ENCODE peak calls at places on chromosomes 12 and 14, in eight cellular contexts. U is uterus; T is AG08396; J is esophagus squamous epithelium; C is activated CD4-positive, alpha-beta T cell treated with anti-CD3 and anti-CD28 coated beads, Interleukin-2, amount 10 ng/mL, durations not matched to agents 7 days and 5 days; Z is COR-L47; L is A549; K is T follicular helper cell. M is an unnamed sample.

GRCh38 chr12:107844312-107844921 is 69.9 kb downstream of the ASCL4 start:
- DNase-seq in Z (no peak), K (no peak), T (peak; percentile 25), C (no peak), U (no peak), J (no peak), L (no peak), M (no peak)

GRCh38 chr12:12671850-12672660 is 23.9 kb downstream of the GPR19 start:
- DNase-seq in Z (no peak), C (no peak), L (no peak), T (no peak), J (no peak), U (no peak), K (no peak), M (no peak)

GRCh38 chr14:103393078-103393477 is 7.9 kb downstream of the MARK3 start:
- DNase-seq in K (no peak), U (no peak), Z (no peak), J (no peak), T (no peak), C (no peak), L (no peak), M (no peak)

GRCh38 chr12:57754411-57755193 is at the start of gene MARCHF9:
- DNase-seq in K (peak; percentile 83), C (peak; percentile 91), U (peak; percentile 45), Z (peak; percentile 91), T (no peak), J (peak; percentile 43), L (peak; percentile 59), M (peak; percentile 83)

GRCh38 chr14:24197066-24197465 is 1.8 kb upstream of the TM9SF1 start:
- DNase-seq in K (no peak), T (no peak), C (no peak), U (no peak), J (no peak), L (no peak), Z (no peak), M (no peak)

GRCh38 chr12:106759526-106760183 is 14.8 kb upstream of the RIC8B start:
- DNase-seq in K (no peak), Z (no peak), L (no peak), T (no peak), U (no peak), C (no peak), J (no peak), M (no peak)

GRCh38 chr14:75023108-75023507 is 20.4 kb downstream of the EIF2B2 start:
- DNase-seq in Z (no peak), L (no peak), T (no peak), J (no peak), C (no peak), U (no peak), K (no peak), M (no peak)

GRCh38 chr14:77849711-77850110 is 49.8 kb downstream of the ADCK1 start:
- DNase-seq in Z (no peak), J (no peak), C (no peak), L (no peak), U (no peak), T (no peak), K (no peak), M (no peak)

GRCh38 chr12:62834406-62834805 is 100.5 kb downstream of the PPM1H start:
- DNase-seq in Z (no peak), T (no peak), J (no peak), K (no peak), U (peak; percentile 85), C (no peak), L (no peak), M (no peak)

GRCh38 chr14:67269338-67270060 is 28.3 kb downstream of the PALS1 start:
- DNase-seq in J (no peak), Z (no peak), U (no peak), C (no peak), L (no peak), T (peak; percentile 69), K (no peak), M (no peak)

GRCh38 chr14:101584049-101584859 is 23.0 kb downstream of the DIO3 start:
- DNase-seq in U (peak; percentile 59), J (no peak), L (no peak), T (no peak), K (no peak), C (no peak), Z (no peak), M (no peak)

GRCh38 chr12:85740190-85740589 is 96.0 kb downstream of the RASSF9 start:
- DNase-seq in U (no peak), Z (no peak), C (no peak), L (no peak), K (no peak), J (no peak), T (no peak), M (no peak)

GRCh38 chr12:121611306-121611705 is 15.0 kb upstream of the ORAI1 start:
- DNase-seq in J (no peak), L (no peak), U (peak; percentile 24), Z (no peak), C (peak; percentile 19), K (no peak), T (no peak), M (peak; percentile 49)

GRCh38 chr12:24226745-24227350 is 277.4 kb upstream of the SOX5 start:
- DNase-seq in U (no peak), T (peak; percentile 71), J (no peak), Z (no peak), C (no peak), L (peak; percentile 22), K (no peak), M (peak; percentile 1)

GRCh38 chr14:101451166-101451565 is 110.1 kb upstream of the DIO3 start:
- DNase-seq in C (no peak), L (no peak), Z (no peak), T (no peak), U (no peak), J (no peak), K (no peak), M (no peak)

GRCh38 chr12:51070004-51070403 is 13.4 kb downstream of the CSRNP2 start:
- DNase-seq in C (no peak), J (no peak), K (no peak), Z (no peak), L (no peak), U (no peak), T (no peak), M (no peak)

GRCh38 chr12:57952766-57953165 is 11.4 kb downstream of the ATP23 start:
- DNase-seq in T (no peak), U (no peak), C (no peak), Z (no peak), K (no peak), L (no peak), J (no peak), M (no peak)

GRCh38 chr14:65926935-65927700 is 514.6 kb downstream of the FUT8 start:
- DNase-seq in C (peak; percentile 27), Z (peak; percentile 60), U (no peak), T (no peak), L (no peak), J (no peak), K (no peak), M (no peak)

GRCh38 chr12:57479376-57480115 is at the start of gene ARHGAP9:
- DNase-seq in K (peak; percentile 61), T (no peak), U (no peak), C (peak; percentile 75), L (no peak), Z (no peak), J (no peak), M (no peak)

M was measured in H54.